ENCODE peak calls at places on chromosomes 3 and 15, in five cellular contexts. S is A549, R is endothelial cell of umbilical vein, B is GM10248, D is body of pancreas. I is an unnamed sample.

GRCh38 chr15:50247819-50248650 is 17.5 kb downstream of the HDC start:
- DNase-seq in S (no peak), R (no peak), B (peak), D (peak), I (no peak)

GRCh38 chr3:126664591-126665214 is 9.8 kb upstream of the TXNRD3 start:
- DNase-seq in S (no peak), R (no peak), B (no peak), D (no peak), I (no peak)

GRCh38 chr15:31464216-31465082 is 137.8 kb downstream of the KLF13 start:
- DNase-seq in S (no peak), R (no peak), B (no peak), D (no peak), I (no peak)

GRCh38 chr3:194586839-194587238 is 46.4 kb downstream of the TMEM44 start:
- DNase-seq in S (no peak), R (peak), B (no peak), D (no peak), I (no peak)

GRCh38 chr3:33637482-33637881 is 80.6 kb downstream of the CLASP2 start:
- DNase-seq in S (no peak), R (no peak), B (no peak), D (no peak), I (no peak)

GRCh38 chr3:194386610-194387009 is 12.5 kb downstream of the GP5 start:
- DNase-seq in S (no peak), R (no peak), B (no peak), D (no peak), I (no peak)

GRCh38 chr15:98169551-98169950 is 209.0 kb downstream of the ARRDC4 start:
- DNase-seq in S (no peak), R (no peak), B (no peak), D (no peak), I (no peak)

GRCh38 chr3:70927239-70927638 is 614.8 kb upstream of the MDFIC2 start:
- DNase-seq in S (no peak), R (no peak), B (no peak), D (no peak), I (no peak)

GRCh38 chr3:76403556-76403955 is 618.2 kb upstream of the ZNF717 start:
- DNase-seq in S (no peak), R (no peak), B (no peak), D (no peak), I (no peak)

GRCh38 chr3:10527295-10528016 is 22.1 kb upstream of the ATP2B2 start:
- DNase-seq in S (no peak), R (no peak), B (no peak), D (no peak), I (no peak)

GRCh38 chr3:63968612-63969350 is 54.5 kb downstream of the PSMD6 start:
- DNase-seq in S (no peak), R (no peak), B (no peak), D (no peak), I (no peak)

GRCh38 chr15:69424748-69425413 is 10.7 kb downstream of the KIF23 start:
- DNase-seq in S (no peak), R (no peak), B (no peak), D (peak), I (no peak)

GRCh38 chr15:80984856-80985255 is 4.8 kb downstream of the MESD start:
- DNase-seq in S (no peak), R (no peak), B (no peak), D (peak), I (no peak)

GRCh38 chr15:80978685-80979084 is 10.9 kb downstream of the MESD start:
- DNase-seq in S (no peak), R (peak), B (no peak), D (peak), I (no peak)

GRCh38 chr15:80982839-80983238 is 6.8 kb downstream of the MESD start:
- DNase-seq in S (no peak), R (no peak), B (no peak), D (no peak), I (no peak)

GRCh38 chr15:80979538-80980200 is 9.9 kb downstream of the MESD start:
- DNase-seq in S (no peak), R (no peak), B (no peak), D (no peak), I (no peak)

GRCh38 chr15:80982205-80982604 is 7.4 kb downstream of the MESD start:
- DNase-seq in S (no peak), R (no peak), B (peak), D (no peak), I (no peak)
- TF ChIP-seq CTCF in S (no peak), R (no peak), B (peak), D (no peak), I (no peak)

DNA sequence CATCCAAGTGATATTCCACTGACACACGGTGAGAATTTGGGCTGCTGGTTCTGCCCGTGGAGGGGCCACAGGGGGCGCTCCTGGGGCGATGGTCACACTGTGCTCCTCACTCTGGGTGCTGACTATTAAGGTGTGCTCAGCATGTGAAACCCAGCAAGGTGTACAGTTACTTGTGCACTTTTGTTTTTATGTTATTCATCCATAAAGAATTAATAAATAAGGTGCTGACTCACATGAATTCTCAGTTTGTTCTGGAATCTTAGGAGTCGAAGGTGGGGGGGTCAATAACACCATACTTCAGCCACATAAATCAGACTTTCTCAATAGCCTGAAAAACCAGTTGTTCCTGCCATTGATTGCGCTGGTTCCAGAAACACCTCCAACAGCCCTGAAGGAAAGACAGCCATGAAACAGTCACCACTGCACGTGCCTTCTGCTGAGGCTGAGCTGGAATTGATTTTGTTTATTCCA is 53.5 kb upstream of the SPATA12 start:
- DNase-seq in S (peak), R (no peak), B (no peak), D (peak), I (no peak)
- TF ChIP-seq CTCF in S (no peak), R (peak), B (peak), D (no peak), I (peak)

GRCh38 chr3:72924055-72924454 is 36.2 kb downstream of the GXYLT2 start:
- DNase-seq in S (no peak), R (no peak), B (no peak), D (no peak), I (no peak)
- TF ChIP-seq CTCF in S (no peak), R (peak), B (no peak), D (no peak), I (no peak)

DNA sequence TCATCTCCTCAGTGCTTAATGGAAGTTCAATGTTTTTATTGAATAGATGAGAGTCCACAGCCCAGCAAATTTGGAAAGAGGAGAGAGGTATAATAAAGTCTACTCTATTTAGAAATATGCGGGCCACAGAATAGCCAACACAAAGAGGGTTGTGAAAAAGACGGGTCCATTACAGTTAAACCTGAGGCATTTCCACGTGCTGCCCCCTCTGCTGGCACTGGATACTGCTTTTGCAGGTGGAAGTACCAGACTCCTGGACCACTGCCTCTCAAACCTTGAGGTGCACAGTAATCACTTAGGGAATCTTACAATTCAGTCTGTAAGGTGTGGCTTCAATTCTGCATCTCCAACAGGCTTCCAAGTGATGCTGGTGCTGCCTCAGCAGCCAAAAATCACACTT is 3.0 kb upstream of the TFDP2 start:
- DNase-seq in S (no peak), R (no peak), B (no peak), D (no peak), I (no peak)
- TF ChIP-seq CTCF in S (peak), R (peak), B (no peak), D (no peak), I (no peak)

GRCh38 chr15:45703670-45704328 is 69.0 kb downstream of the SQOR start:
- DNase-seq in S (no peak), R (no peak), B (no peak), D (no peak), I (no peak)
- TF ChIP-seq CTCF in S (no peak), R (peak), B (no peak), D (no peak), I (no peak)

GRCh38 chr3:145266368-145266767 is 894.6 kb downstream of the PLOD2 start:
- DNase-seq in S (no peak), R (no peak), B (no peak), D (no peak), I (no peak)
- TF ChIP-seq CTCF in S (no peak), R (no peak), B (no peak), D (no peak), I (no peak)

GRCh38 chr3:82329300-82329699 is 567.9 kb upstream of the GBE1 start:
- DNase-seq in S (no peak), R (peak), B (no peak), D (no peak), I (no peak)
- TF ChIP-seq CTCF in S (no peak), R (peak), B (no peak), D (peak), I (peak)